ENCODE peak calls at places on chromosomes 13 and 19, in five cellular contexts. L, T, X, G and S are unnamed samples.

GRCh38 chr19:42130254-42130573 is 2.0 kb downstream of the POU2F2 start:
- DNase-seq in L (no peak), G (no peak), T (no peak), X (no peak), S (no peak)

GRCh38 chr13:47457631-47458030 is 543.4 kb downstream of the SUCLA2 start:
- DNase-seq in X (no peak), L (no peak), T (no peak), G (no peak), S (no peak)

GRCh38 chr13:21420706-21421105 is 38.4 kb downstream of the ZDHHC20 start:
- DNase-seq in G (no peak), L (peak; percentile 19), X (no peak), T (no peak), S (no peak)

GRCh38 chr19:56404705-56405056 is 549 bp downstream of the ZNF583 start:
- DNase-seq in L (no peak), G (no peak), T (no peak), X (no peak), S (no peak)

GRCh38 chr13:98945863-98946605 is 31.8 kb downstream of the DOCK9 start:
- DNase-seq in T (no peak), X (no peak), L (peak; percentile 16), G (no peak), S (no peak)

GRCh38 chr13:19720039-19720438 is 62.7 kb downstream of the PSPC1 start:
- DNase-seq in X (no peak), G (no peak), L (no peak), T (no peak), S (no peak)

GRCh38 chr13:101115762-101116161 is 300.5 kb downstream of the NALCN start:
- DNase-seq in G (peak; percentile 53), L (no peak), X (no peak), T (no peak), S (no peak)

GRCh38 chr13:68026077-68026476 is 795.9 kb upstream of the PCDH9 start:
- DNase-seq in X (no peak), T (no peak), L (no peak), G (no peak), S (no peak)

DNA sequence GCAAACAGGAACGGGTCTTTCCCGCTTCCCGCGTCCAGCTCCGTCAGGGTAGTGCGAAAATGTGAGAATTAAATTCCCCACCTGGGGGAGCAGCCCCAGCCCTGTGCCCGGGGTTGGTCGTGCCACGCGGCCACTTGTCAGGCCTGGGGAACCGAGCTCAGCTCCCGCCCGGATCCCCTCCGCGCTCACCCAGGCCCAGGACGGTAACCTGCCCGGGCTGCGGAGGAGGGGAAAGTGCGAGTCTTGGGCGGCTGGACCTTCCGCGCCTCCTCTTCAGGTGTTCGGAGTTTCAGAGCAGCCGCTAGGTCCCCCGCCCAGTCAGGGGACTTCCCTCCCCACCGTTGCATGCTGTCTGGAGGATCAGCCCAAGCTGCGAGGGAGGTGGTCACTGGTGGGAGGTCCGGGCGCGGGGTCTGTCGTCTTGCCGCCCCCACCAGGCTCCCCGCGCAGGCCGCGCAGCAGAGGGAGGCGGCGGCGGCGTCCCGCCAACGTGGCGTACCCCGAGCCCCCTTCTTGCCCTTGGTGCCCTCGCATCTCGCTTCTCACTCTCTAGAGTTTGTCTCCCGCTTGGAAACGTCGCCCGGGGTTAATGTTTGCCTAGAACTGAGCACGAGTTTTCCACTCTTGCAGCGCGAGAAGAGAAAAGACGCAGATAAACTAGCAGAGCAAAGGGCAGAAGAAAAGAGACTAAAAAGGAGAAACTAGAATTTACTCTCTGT is 8.1 kb downstream of the URAD start:
- DNase-seq in L (no peak), G (peak; percentile 35), T (no peak), X (peak; percentile 63), S (no peak)
- H3K27me3 ChIP-seq in L (peaks cover 74% of the 10 kb centered on the region), G (peaks cover 100% of the 10 kb centered on the region), T (peaks cover 11% of the 10 kb centered on the region), X (peaks cover 90% of the 10 kb centered on the region), S (peaks cover 3% of the 10 kb centered on the region)

GRCh38 chr13:31110617-31111016 is 51.1 kb downstream of the HSPH1 start:
- DNase-seq in T (no peak), L (no peak), X (no peak), G (no peak), S (no peak)
- H3K4me3 ChIP-seq in T (no peak overlapping the region), L (no peak overlapping the region), X (no peak overlapping the region), G (no peak overlapping the region), S (no peak overlapping the region)

DNA sequence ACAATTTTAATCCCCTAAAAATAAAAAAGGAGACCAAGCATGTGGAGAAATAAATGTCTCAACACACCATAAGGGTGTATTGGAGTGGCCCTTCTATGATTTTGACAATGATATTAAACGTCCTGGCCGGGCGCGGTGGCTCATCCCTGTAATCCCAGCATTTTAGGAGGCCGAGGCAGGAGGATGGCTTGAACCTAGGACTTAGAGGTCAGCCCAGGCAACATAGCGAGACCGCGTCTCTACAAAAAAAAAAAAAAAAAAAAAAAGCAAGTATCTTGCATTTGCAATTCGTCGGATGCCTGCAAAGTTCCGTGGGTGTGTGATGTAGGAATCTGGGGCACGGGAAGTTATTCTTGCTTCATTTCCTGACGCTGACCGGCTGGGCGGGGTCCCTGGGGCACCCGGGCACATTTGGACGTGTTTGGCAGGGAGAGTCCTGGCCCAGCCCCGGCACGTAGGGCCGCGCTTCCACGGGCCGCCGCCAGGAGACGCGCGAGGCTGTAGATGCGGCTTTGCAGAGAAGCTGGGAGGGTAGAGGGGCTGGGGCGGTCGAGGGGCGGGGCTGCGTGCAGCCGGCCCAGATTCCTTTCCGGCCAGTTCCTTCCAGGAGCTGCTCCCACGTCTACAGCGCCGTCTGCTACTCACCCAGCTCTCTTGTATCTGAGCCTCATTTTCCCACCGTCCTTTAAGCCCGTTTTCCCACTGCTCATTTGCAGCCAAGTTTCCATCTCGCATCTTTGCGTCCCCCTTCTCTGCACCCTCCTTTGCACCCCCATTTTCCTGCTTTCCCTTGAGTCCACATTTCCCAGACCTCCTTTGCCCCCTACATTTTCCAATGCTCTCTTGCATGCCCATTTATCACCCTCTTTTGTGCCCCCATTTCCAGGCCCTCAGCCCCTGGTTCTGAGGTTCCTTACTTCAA is 2.2 kb upstream of the TSPAN16 start:
- DNase-seq in L (peak; percentile 94), T (peak; percentile 95), G (peak; percentile 96), X (peak; percentile 93), S (peak; percentile 88)
- TF ChIP-seq CTCF in L (peak; percentile 99), T (peak; percentile 95), G (peak; percentile 95), X (peak; percentile 99), S (peak; percentile 100)

DNA sequence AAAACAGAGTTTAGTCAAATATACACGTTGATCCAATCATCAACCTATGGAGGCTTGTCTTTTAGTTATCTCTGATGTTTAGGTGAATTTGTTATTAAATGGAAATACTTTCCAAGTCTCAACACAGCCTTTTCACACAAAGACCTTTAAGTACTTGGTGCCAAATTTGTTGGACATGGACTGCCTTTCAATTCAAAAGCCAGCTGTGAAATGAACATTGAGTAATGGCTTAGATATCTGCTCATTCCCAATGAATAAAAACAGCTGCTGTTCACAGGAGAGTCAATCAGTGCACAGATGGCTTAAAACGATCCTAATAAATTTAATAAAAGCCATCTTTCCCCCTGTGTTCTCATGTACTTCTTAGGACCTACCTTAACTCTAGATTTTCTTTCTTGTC is 19.9 kb upstream of the DHRS12 start:
- DNase-seq in T (no peak), G (no peak), X (no peak), L (no peak), S (no peak)
- H3K27me3 ChIP-seq in T (no peaks in the 10 kb centered on the region), G (no peaks in the 10 kb centered on the region), X (no peaks in the 10 kb centered on the region), L (peaks cover 14% of the 10 kb centered on the region), S (no peaks in the 10 kb centered on the region)

GRCh38 chr19:10289836-10290438 is at the start of gene ICAM5:
- DNase-seq in L (no peak), T (no peak), G (no peak), X (peak; percentile 13), S (peak; percentile 72)
- H3K4me3 ChIP-seq in L (peak within 1 kb of the TSS; percentile 9), T (no peak within 1 kb of the TSS), G (peak within 1 kb of the TSS; percentile 39), X (no peak within 1 kb of the TSS), S (peak within 1 kb of the TSS; percentile 55)

GRCh38 chr19:53467503-53468262 is at the start of gene ZNF813:
- DNase-seq in L (peak; percentile 89), G (peak; percentile 97), X (peak; percentile 98), T (peak; percentile 95), S (peak; percentile 92)

GRCh38 chr19:53461866-53462265 is 5.7 kb upstream of the ZNF813 start:
- DNase-seq in T (no peak), L (no peak), G (no peak), X (no peak), S (no peak)

GRCh38 chr19:53467138-53467502 is 413 bp upstream of the ZNF813 start:
- DNase-seq in T (no peak), L (no peak), X (peak; percentile 14), G (no peak), S (no peak)

GRCh38 chr19:53463263-53463662 is 4.3 kb upstream of the ZNF813 start:
- DNase-seq in T (peak; percentile 39), G (peak; percentile 82), X (peak; percentile 15), L (peak; percentile 15), S (no peak)

DNA sequence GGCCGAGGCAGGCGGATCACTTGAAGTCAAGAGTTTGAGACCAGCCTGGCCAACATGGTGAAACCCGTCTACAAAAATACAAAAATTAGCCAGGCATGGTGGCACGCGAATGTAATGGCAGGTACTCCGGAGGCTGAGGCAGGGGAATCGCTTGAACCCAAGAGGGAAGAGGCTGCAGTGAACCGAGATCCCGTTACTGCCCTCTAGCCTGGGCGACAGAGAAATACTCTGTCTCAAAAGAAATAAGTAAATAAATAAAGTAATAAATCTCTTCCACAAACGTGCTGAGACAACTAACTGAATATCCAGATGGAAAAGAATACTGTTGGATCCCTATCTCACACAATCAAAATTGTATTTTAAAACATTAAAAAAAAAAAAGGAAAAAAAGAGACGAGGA is 807 bp upstream of the ZNF813 start:
- DNase-seq in X (no peak), L (peak; percentile 12), T (no peak), G (peak; percentile 7), S (no peak)
- TF ChIP-seq CTCF in X (no peak), L (no peak), T (no peak), G (peak; percentile 23), S (no peak)

GRCh38 chr13:112332727-112333126 is 43.4 kb upstream of the SPACA7 start:
- DNase-seq in T (no peak), L (no peak), G (no peak), X (no peak), S (no peak)
- H3K27me3 ChIP-seq in T (no peaks in the 10 kb centered on the region), L (peaks cover 4% of the 10 kb centered on the region), G (no peaks in the 10 kb centered on the region), X (peaks cover 46% of the 10 kb centered on the region), S (no peaks in the 10 kb centered on the region)

GRCh38 chr19:1039646-1040475 is at the start of gene ABCA7:
- DNase-seq in T (peak; percentile 99), L (peak; percentile 98), G (peak; percentile 99), X (peak; percentile 99), S (peak; percentile 99)

GRCh38 chr19:1035998-1036621 is 3.8 kb upstream of the ABCA7 start:
- DNase-seq in X (peak; percentile 7), T (no peak), G (peak; percentile 44), L (no peak), S (no peak)

GRCh38 chr19:1040476-1041271 is 767 bp downstream of the ABCA7 start:
- DNase-seq in G (peak; percentile 96), X (peak; percentile 94), T (peak; percentile 95), L (peak; percentile 90), S (peak; percentile 90)

GRCh38 chr19:1038995-1039645 is 787 bp upstream of the ABCA7 start:
- DNase-seq in T (no peak), G (no peak), L (no peak), X (no peak), S (no peak)

DNA sequence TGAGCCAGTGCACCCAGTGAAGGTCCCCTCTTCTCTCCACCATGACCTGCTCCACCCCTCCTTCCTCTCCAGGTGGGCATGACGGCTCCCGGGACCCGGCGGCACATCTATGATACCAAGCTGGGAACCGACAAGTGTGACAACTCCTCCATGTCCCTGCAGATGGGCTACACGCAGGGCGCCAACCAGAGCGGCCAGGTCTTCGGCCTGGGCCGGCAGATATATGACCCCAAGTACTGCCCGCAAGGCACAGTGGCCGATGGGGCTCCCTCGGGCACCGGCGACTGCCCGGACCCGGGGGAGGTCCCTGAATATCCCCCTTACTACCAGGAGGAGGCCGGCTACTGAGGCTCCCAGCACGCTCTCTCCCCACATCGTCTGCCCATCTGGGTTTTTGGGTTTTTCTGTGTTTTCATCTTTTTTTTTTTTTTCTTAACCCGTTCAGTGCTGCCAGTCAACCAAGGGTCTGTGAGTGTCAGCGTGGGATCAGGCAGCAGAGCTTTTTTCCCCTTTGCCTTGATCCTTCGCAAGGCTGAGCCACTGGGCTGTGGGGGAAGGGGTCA is 2.3 kb upstream of the ABCA7 start:
- DNase-seq in X (peak; percentile 13), T (no peak), L (no peak), G (no peak), S (peak; percentile 73)
- H3K4me3 ChIP-seq in X (no peak overlapping the region), T (no peak overlapping the region), L (no peak overlapping the region), G (no peak overlapping the region), S (no peak overlapping the region)